ENCODE peak calls at places on chromosome 19, in five cellular contexts. Q is iPS-NIHi11, M is lower lobe of right lung, W is NCI-H1092, E is AG09319. C is an unnamed sample.

GRCh38 chr19:33422369-33423180 is 49.1 kb downstream of the CEBPG start:
- DNase-seq in M (no peak), E (no peak), W (no peak), Q (no peak), C (no peak)

GRCh38 chr19:5949792-5950305 is 28.1 kb downstream of the RANBP3 start:
- DNase-seq in W (peak), M (peak), E (no peak), Q (no peak), C (no peak)

GRCh38 chr19:43337737-43338136 is 15.7 kb upstream of the CD177 start:
- DNase-seq in Q (no peak), W (no peak), M (no peak), E (no peak), C (peak)

GRCh38 chr19:42083537-42083936 is 7.6 kb downstream of the ZNF574 start:
- DNase-seq in M (no peak), W (no peak), Q (no peak), E (no peak), C (peak)

GRCh38 chr19:45569619-45570421 is 14.8 kb downstream of the OPA3 start:
- DNase-seq in W (no peak), M (peak), Q (peak), E (no peak), C (no peak)

GRCh38 chr19:23075031-23075733 is 41.6 kb upstream of the ZNF730 start:
- DNase-seq in M (peak), Q (peak), E (no peak), W (peak), C (peak)

GRCh38 chr19:23698711-23699520 is 11.9 kb upstream of the ZNF675 start:
- DNase-seq in M (no peak), W (no peak), Q (peak), E (no peak), C (peak)

GRCh38 chr19:5059191-5059579 is 90.3 kb downstream of the KDM4B start:
- DNase-seq in W (peak), M (no peak), Q (no peak), E (no peak), C (no peak)

GRCh38 chr19:40407714-40408600 is 5.2 kb downstream of the PRX start:
- DNase-seq in M (no peak), W (no peak), Q (no peak), E (no peak), C (no peak)

GRCh38 chr19:12521996-12522395 is 29.3 kb downstream of the ZNF564 start:
- DNase-seq in E (no peak), M (no peak), Q (peak), W (no peak), C (no peak)

GRCh38 chr19:35533822-35534521 is 716 bp downstream of the GAPDHS start:
- DNase-seq in Q (peak), M (peak), W (no peak), E (no peak), C (no peak)